ENCODE peak calls at places on chromosome 15, in nine cellular contexts. K, Q, G, A, H, D, S, U and Y are unnamed samples.

GRCh38 chr15:99409097-99409473 is 156.7 kb upstream of the MEF2A start:
- DNase-seq in K (no peak), Q (no peak), G (peak; percentile 76), A (peak; percentile 70), H (peak; percentile 71), D (no peak), S (no peak), U (peak; percentile 80), Y (no peak)

GRCh38 chr15:68410466-68411200 is 21.3 kb downstream of the ITGA11 start:
- DNase-seq in K (no peak), Q (no peak), G (peak; percentile 38), A (no peak), H (no peak), D (no peak), S (no peak), U (no peak), Y (no peak)

GRCh38 chr15:59052915-59053407 is 52.0 kb upstream of the CCNB2 start:
- DNase-seq in K (no peak), Q (no peak), G (no peak), A (no peak), H (no peak), D (no peak), S (no peak), U (no peak), Y (no peak)

GRCh38 chr15:25775317-25775912 is 87.7 kb downstream of the ATP10A start:
- DNase-seq in K (no peak), Q (no peak), G (no peak), A (peak; percentile 66), H (no peak), D (no peak), S (no peak), U (no peak), Y (no peak)

GRCh38 chr15:80849308-80849707 is 70.1 kb downstream of the CEMIP start:
- DNase-seq in K (no peak), Q (no peak), G (no peak), A (peak; percentile 93), H (no peak), D (no peak), S (no peak), U (peak; percentile 59), Y (peak; percentile 33)

GRCh38 chr15:22979069-22979698 is 984 bp downstream of the CYFIP1 start:
- DNase-seq in K (peak; percentile 19), Q (no peak), G (peak; percentile 29), A (peak; percentile 71), H (peak; percentile 40), D (no peak), S (peak; percentile 3), U (peak; percentile 33), Y (no peak)

GRCh38 chr15:74134387-74135027 is 4.1 kb downstream of the ISLR2 start:
- DNase-seq in K (no peak), Q (no peak), G (no peak), A (no peak), H (no peak), D (no peak), S (no peak), U (no peak), Y (no peak)

GRCh38 chr15:84799511-84800187 is 17.5 kb upstream of the ALPK3 start:
- DNase-seq in K (no peak), Q (no peak), G (no peak), A (no peak), H (no peak), D (no peak), S (no peak), U (no peak), Y (no peak)

GRCh38 chr15:53401503-53401902 is 358.0 kb downstream of the WDR72 start:
- DNase-seq in K (no peak), Q (no peak), G (no peak), A (no peak), H (no peak), D (no peak), S (no peak), U (no peak), Y (no peak)

GRCh38 chr15:57992761-57993295 is 72.7 kb downstream of the ALDH1A2 start:
- DNase-seq in K (no peak), Q (no peak), G (no peak), A (no peak), H (no peak), D (no peak), S (no peak), U (no peak), Y (no peak)

GRCh38 chr15:91228890-91229289 is 128.8 kb downstream of the SV2B start:
- DNase-seq in K (no peak), Q (no peak), G (no peak), A (no peak), H (no peak), D (no peak), S (no peak), U (no peak), Y (no peak)

GRCh38 chr15:94174399-94174802 is 57.0 kb upstream of the MCTP2 start:
- DNase-seq in K (no peak), Q (no peak), G (no peak), A (peak; percentile 75), H (no peak), D (no peak), S (no peak), U (peak; percentile 6), Y (no peak)

GRCh38 chr15:91183630-91184029 is 83.6 kb downstream of the SV2B start:
- DNase-seq in K (peak; percentile 50), Q (no peak), G (no peak), A (no peak), H (no peak), D (no peak), S (no peak), U (no peak), Y (no peak)

GRCh38 chr15:35126236-35126635 is 41.1 kb upstream of the NANOGP8 start:
- DNase-seq in K (no peak), Q (no peak), G (no peak), A (no peak), H (no peak), D (no peak), S (no peak), U (no peak), Y (no peak)

GRCh38 chr15:92974183-92974915 is 74.2 kb downstream of the CHD2 start:
- DNase-seq in K (no peak), Q (no peak), G (no peak), A (no peak), H (no peak), D (no peak), S (no peak), U (no peak), Y (no peak)

GRCh38 chr15:69668963-69669362 is 216.3 kb downstream of the RPLP1 start:
- DNase-seq in K (no peak), Q (no peak), G (no peak), A (no peak), H (no peak), D (no peak), S (no peak), U (no peak), Y (no peak)

GRCh38 chr15:37059051-37059450 is 41.3 kb downstream of the MEIS2 start:
- DNase-seq in K (no peak), Q (no peak), G (no peak), A (peak; percentile 92), H (no peak), D (no peak), S (no peak), U (no peak), Y (no peak)

GRCh38 chr15:61748529-61748928 is 311.7 kb downstream of the VPS13C start:
- DNase-seq in K (no peak), Q (no peak), G (no peak), A (peak; percentile 65), H (no peak), D (no peak), S (no peak), U (no peak), Y (no peak)

GRCh38 chr15:91472316-91472756 is 372.3 kb downstream of the SV2B start:
- DNase-seq in K (no peak), Q (no peak), G (no peak), A (no peak), H (no peak), D (no peak), S (peak; percentile 3), U (no peak), Y (no peak)

GRCh38 chr15:95085056-95085455 is 853.7 kb downstream of the MCTP2 start:
- DNase-seq in K (peak; percentile 3), Q (no peak), G (no peak), A (no peak), H (no peak), D (no peak), S (no peak), U (no peak), Y (peak; percentile 5)

GRCh38 chr15:71215126-71215894 is 100.0 kb downstream of the THSD4 start:
- DNase-seq in K (no peak), Q (no peak), G (peak; percentile 22), A (no peak), H (no peak), D (no peak), S (no peak), U (no peak), Y (no peak)